ENCODE peak calls at places on chromosomes 11 and 22, in eight cellular contexts. U is effector memory CD4-positive, alpha-beta T cell; F is upper lobe of right lung; M is mesendoderm; T is endodermal cell; C is heart left ventricle; L is transverse colon; S is CD8-positive, alpha-beta memory T cell. H is an unnamed sample. For H3K27me3, the result is how much of the 10 kb centered on the place peaks cover.

GRCh38 chr22:24410110-24410856 is 17.1 kb upstream of the ADORA2A start:
- DNase-seq in U (no peak), F (no peak), M (no peak), T (no peak), C (no peak), L (no peak), S (peak), H (peak)

GRCh38 chr11:11119917-11120316 is 233.1 kb downstream of the CSNK2A3 start:
- DNase-seq in U (no peak), F (no peak), M (peak), T (no peak), C (no peak), L (no peak), S (no peak), H (no peak)

GRCh38 chr11:23755769-23756168 is 741.1 kb upstream of the LUZP2 start:
- DNase-seq in U (no peak), F (no peak), M (no peak), T (no peak), C (no peak), L (no peak), S (no peak), H (no peak)

GRCh38 chr11:78536933-78537332 is 37.7 kb downstream of the NARS2 start:
- DNase-seq in U (no peak), F (no peak), M (no peak), T (no peak), C (no peak), L (no peak), S (no peak), H (no peak)

GRCh38 chr11:8102965-8103364 is 22.0 kb downstream of the TUB start:
- DNase-seq in U (no peak), F (no peak), M (no peak), T (no peak), C (no peak), L (no peak), S (no peak), H (peak)

GRCh38 chr11:27716850-27717249 is 16.6 kb upstream of the BDNF start:
- DNase-seq in U (no peak), F (no peak), M (peak), T (no peak), C (no peak), L (no peak), S (no peak), H (peak)

GRCh38 chr11:35321532-35322320 is 97.6 kb downstream of the SLC1A2 start:
- DNase-seq in U (no peak), F (no peak), M (no peak), T (no peak), C (no peak), L (no peak), S (no peak), H (peak)

GRCh38 chr22:30094804-30095203 is 14.5 kb downstream of the HORMAD2 start:
- DNase-seq in U (no peak), F (no peak), M (peak), T (no peak), C (no peak), L (no peak), S (no peak), H (no peak)

GRCh38 chr11:100240051-100240450 is 447.0 kb upstream of the ARHGAP42 start:
- DNase-seq in U (no peak), F (no peak), M (no peak), T (no peak), C (no peak), L (no peak), S (no peak), H (no peak)

GRCh38 chr11:66845876-66846212 is 2.6 kb downstream of the RCE1 start:
- DNase-seq in U (no peak), F (no peak), M (no peak), T (peak), C (no peak), L (no peak), S (no peak), H (peak)

GRCh38 chr22:45722006-45722405 is 50.4 kb downstream of the ATXN10 start:
- DNase-seq in U (no peak), F (no peak), M (no peak), T (no peak), C (no peak), L (no peak), S (no peak), H (no peak)

GRCh38 chr11:88293931-88294330 is 43.6 kb downstream of the CTSC start:
- DNase-seq in U (no peak), F (no peak), M (no peak), T (peak), C (no peak), L (no peak), S (no peak), H (peak)

GRCh38 chr22:19121631-19122142 is 525 bp downstream of the DGCR2 start:
- DNase-seq in U (no peak), F (peak), M (peak), T (peak), C (peak), L (peak), S (no peak), H (peak)

GRCh38 chr22:25777870-25778269 is 35.9 kb downstream of the MYO18B start:
- DNase-seq in U (no peak), F (no peak), M (no peak), T (no peak), C (no peak), L (no peak), S (no peak), H (peak)

DNA sequence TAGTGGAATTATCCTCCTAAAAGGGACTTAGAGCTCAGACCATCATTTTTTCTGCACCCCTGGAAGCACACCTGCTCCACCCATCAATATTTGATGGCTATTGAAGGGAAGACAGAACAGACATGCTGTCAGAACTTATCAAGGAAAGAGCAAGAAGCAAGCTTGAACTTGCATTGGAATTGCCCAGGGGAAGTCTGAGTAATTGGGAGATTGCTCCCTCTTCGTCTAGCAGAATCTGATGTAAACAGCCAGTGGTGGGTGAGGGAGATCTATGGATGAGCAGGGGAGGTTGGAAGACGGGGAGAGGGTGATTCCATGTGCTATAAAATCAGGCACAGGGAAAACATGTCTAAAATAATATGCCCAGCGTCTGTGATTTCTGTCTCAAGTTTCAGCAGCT is 874.4 kb upstream of the TENM4 start:
- DNase-seq in U (no peak), F (no peak), M (no peak), T (no peak), C (no peak), L (no peak), S (no peak), H (no peak)
- H3K27me3 ChIP-seq in U (under half), F (under half), M (under half), T (under half), C (under half), L (under half), S (under half), H (under half)

GRCh38 chr22:38260760-38261477 is 11.9 kb downstream of the TMEM184B start:
- DNase-seq in U (no peak), F (no peak), M (no peak), T (no peak), C (no peak), L (no peak), S (no peak), H (peak)

GRCh38 chr22:38262051-38262795 is 10.6 kb downstream of the TMEM184B start:
- DNase-seq in U (no peak), F (peak), M (peak), T (peak), C (peak), L (peak), S (no peak), H (peak)

GRCh38 chr22:38258895-38259294 is 13.9 kb downstream of the TMEM184B start:
- DNase-seq in U (no peak), F (no peak), M (no peak), T (no peak), C (peak), L (no peak), S (no peak), H (no peak)

GRCh38 chr22:38259370-38259769 is 13.4 kb downstream of the TMEM184B start:
- DNase-seq in U (no peak), F (no peak), M (no peak), T (no peak), C (no peak), L (no peak), S (no peak), H (no peak)

GRCh38 chr22:38261478-38261803 is 11.4 kb downstream of the TMEM184B start:
- DNase-seq in U (no peak), F (no peak), M (no peak), T (no peak), C (no peak), L (no peak), S (no peak), H (peak)
- H3K4me3 ChIP-seq in U (no peak), F (no peak), M (no peak), T (no peak), C (no peak), L (no peak), S (no peak), H (no peak)

DNA sequence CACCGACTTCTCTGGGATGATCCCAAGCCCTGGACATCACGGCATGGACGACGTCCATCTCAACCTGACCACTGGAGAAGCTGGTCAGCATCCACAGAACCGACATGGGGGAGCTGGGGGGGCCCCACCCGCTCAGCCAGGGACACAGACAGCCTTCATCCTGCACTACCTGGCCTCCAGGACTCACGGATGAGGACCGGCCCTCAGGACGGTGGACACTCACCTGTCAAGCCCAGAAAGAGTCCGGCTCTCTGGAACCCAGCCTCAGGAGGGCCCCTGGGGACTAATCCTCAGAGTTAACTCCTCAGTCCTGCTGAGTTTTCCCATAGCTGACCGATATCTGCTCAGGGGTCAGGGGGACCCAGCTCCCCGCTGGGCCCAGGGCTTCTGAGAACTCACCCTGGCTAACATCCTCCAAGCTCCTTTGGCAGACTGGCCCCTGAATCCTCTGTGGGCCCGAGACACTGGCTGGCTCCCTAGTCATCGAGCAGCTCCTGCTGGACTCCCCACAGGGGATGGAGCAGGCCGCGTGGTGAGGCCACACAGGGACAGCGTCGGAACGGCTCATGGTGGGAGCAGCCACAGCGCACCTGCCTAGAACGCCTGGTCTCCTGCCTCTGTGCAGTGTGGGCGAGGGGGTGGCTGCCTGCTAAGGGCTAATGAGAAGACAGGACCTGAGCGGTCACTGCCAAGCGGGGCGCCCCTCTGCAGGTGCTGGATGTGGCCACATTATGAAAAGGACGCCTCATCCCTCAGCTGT is 649.2 kb downstream of the BRD1 start:
- DNase-seq in U (no peak), F (no peak), M (no peak), T (no peak), C (peak), L (no peak), S (no peak), H (no peak)
- H3K27me3 ChIP-seq in U (under half), F (under half), M (under half), T (under half), C (under half), L (under half), S (under half), H (under half)

GRCh38 chr11:111978028-111978771 is 41.1 kb downstream of the DIXDC1 start:
- DNase-seq in U (no peak), F (no peak), M (peak), T (peak), C (no peak), L (peak), S (no peak), H (peak)
- H3K4me3 ChIP-seq in U (no peak), F (peak), M (no peak), T (peak), C (peak), L (peak), S (no peak), H (peak)

H was measured in osteoblast.